ENCODE peak calls at places on chromosomes 2 and 18, in eight cellular contexts. C, F, N, A, H, X, J and M are unnamed samples.

GRCh38 chr2:26846334-26846863 is 1.5 kb upstream of the DPYSL5 start:
- DNase-seq in A (peak; percentile 71), C (peak; percentile 69), X (peak; percentile 31), J (peak; percentile 67), F (peak; percentile 68), H (no peak), N (peak; percentile 58), M (no peak)

GRCh38 chr2:30312916-30313315 is 81.6 kb downstream of the LBH start:
- DNase-seq in H (no peak), F (no peak), C (no peak), J (no peak), N (no peak), A (no peak), X (no peak), M (no peak)

GRCh38 chr2:9430316-9431293 is 7.2 kb downstream of the CPSF3 start:
- DNase-seq in C (peak; percentile 60), X (peak; percentile 39), J (no peak), A (peak; percentile 19), H (no peak), N (peak; percentile 32), F (no peak), M (no peak)

GRCh38 chr2:84373866-84374265 is 85.2 kb downstream of the SUCLG1 start:
- DNase-seq in N (no peak), C (no peak), H (no peak), J (no peak), X (no peak), A (no peak), F (no peak), M (no peak)

GRCh38 chr2:36569267-36569860 is 28.6 kb downstream of the FEZ2 start:
- DNase-seq in H (no peak), J (no peak), A (no peak), N (peak; percentile 81), F (no peak), C (no peak), X (no peak), M (no peak)

GRCh38 chr18:2036136-2036535 is 535.2 kb downstream of the METTL4 start:
- DNase-seq in X (peak; percentile 23), A (no peak), J (no peak), H (no peak), C (no peak), N (no peak), F (no peak), M (no peak)

GRCh38 chr2:60839126-60839813 is 42.1 kb upstream of the REL start:
- DNase-seq in F (no peak), A (no peak), C (no peak), H (no peak), X (no peak), N (no peak), J (no peak), M (no peak)

GRCh38 chr2:155100261-155100660 is 401.8 kb downstream of the KCNJ3 start:
- DNase-seq in X (no peak), F (no peak), A (no peak), H (no peak), N (no peak), C (no peak), J (no peak), M (no peak)

GRCh38 chr2:8315766-8316165 is 366.1 kb upstream of the ID2 start:
- DNase-seq in F (no peak), N (no peak), J (no peak), A (peak; percentile 16), X (peak; percentile 52), C (peak; percentile 44), H (peak; percentile 81), M (no peak)

GRCh38 chr2:37349376-37349775 is 4.9 kb downstream of the QPCT start:
- DNase-seq in F (no peak), A (no peak), N (no peak), X (no peak), J (no peak), C (no peak), H (no peak), M (no peak)

GRCh38 chr2:226116346-226116745 is 683.3 kb downstream of the IRS1 start:
- DNase-seq in H (no peak), A (no peak), N (no peak), X (no peak), C (no peak), F (no peak), J (no peak), M (no peak)

GRCh38 chr2:221133941-221134340 is 438.2 kb downstream of the EPHA4 start:
- DNase-seq in X (no peak), C (no peak), N (no peak), A (no peak), H (no peak), F (no peak), J (no peak), M (no peak)

GRCh38 chr2:57965961-57966360 is 80.6 kb upstream of the VRK2 start:
- DNase-seq in A (no peak), X (no peak), H (no peak), N (no peak), C (no peak), F (no peak), J (no peak), M (no peak)

GRCh38 chr2:127675335-127676261 is at the start of gene LIMS2:
- DNase-seq in F (no peak), H (peak; percentile 73), A (peak; percentile 37), X (no peak), C (peak; percentile 33), J (peak; percentile 30), N (peak; percentile 36), M (no peak)

GRCh38 chr2:222609391-222609790 is 46.5 kb downstream of the FARSB start:
- DNase-seq in C (peak; percentile 3), A (peak; percentile 7), H (no peak), N (no peak), F (no peak), J (no peak), X (peak; percentile 20), M (no peak)

GRCh38 chr18:62899534-62899933 is 184.2 kb downstream of the PHLPP1 start:
- DNase-seq in X (no peak), C (no peak), A (no peak), F (no peak), H (no peak), J (no peak), N (no peak), M (no peak)

GRCh38 chr2:236738030-236738429 is 168.4 kb downstream of the ACKR3 start:
- DNase-seq in X (no peak), N (no peak), A (no peak), H (no peak), C (no peak), J (no peak), F (no peak), M (no peak)

GRCh38 chr2:224729435-224729834 is 13.3 kb upstream of the CCDC195 start:
- DNase-seq in J (no peak), F (no peak), H (no peak), X (no peak), C (no peak), N (no peak), A (no peak), M (no peak)

GRCh38 chr2:224736227-224736626 is 20.1 kb upstream of the CCDC195 start:
- DNase-seq in N (no peak), J (no peak), C (no peak), H (no peak), X (no peak), F (no peak), A (no peak), M (no peak)

DNA sequence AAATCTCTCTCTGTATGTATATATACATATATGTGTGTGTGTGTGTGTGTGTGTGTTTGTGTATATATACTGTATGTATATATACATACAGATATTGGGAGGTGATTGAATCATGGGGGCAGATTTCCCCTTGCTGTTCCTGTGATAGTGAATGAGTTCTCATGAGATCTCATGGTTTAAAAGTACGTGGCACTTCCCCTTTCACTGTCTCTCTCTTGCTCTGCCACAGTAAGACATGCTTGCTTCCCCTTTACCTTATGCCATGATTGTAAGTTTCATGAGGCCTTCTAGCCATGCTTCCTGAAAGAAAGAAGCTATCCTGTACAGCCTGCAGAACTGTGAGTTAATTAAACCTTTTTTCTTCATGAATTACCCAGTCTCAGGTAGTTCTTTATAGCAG is 18.8 kb upstream of the CCDC195 start:
- DNase-seq in N (no peak), A (no peak), J (no peak), H (no peak), C (no peak), F (no peak), X (no peak), M (no peak)
- H3K9me3 ChIP-seq in N (no peaks in the 10 kb centered on the region), A (no peaks in the 10 kb centered on the region), J (peaks cover 7% of the 10 kb centered on the region), H (peaks cover 12% of the 10 kb centered on the region), C (peaks cover 8% of the 10 kb centered on the region), F (peaks cover 4% of the 10 kb centered on the region), X (peaks cover 4% of the 10 kb centered on the region), M (no peaks in the 10 kb centered on the region)

GRCh38 chr2:95220449-95220848 is 13.1 kb downstream of the ZNF892 start:
- DNase-seq in X (no peak), C (no peak), H (no peak), A (no peak), F (no peak), J (no peak), N (no peak), M (no peak)
- H3K9me3 ChIP-seq in X (peaks cover 50% of the 10 kb centered on the region), C (peaks cover 50% of the 10 kb centered on the region), H (peaks cover 55% of the 10 kb centered on the region), A (peaks cover 7% of the 10 kb centered on the region), F (peaks cover 89% of the 10 kb centered on the region), J (peaks cover 67% of the 10 kb centered on the region), N (peaks cover 4% of the 10 kb centered on the region), M (peaks cover 100% of the 10 kb centered on the region)

GRCh38 chr2:82796132-82796531 is 1662.9 kb downstream of the SUCLG1 start:
- DNase-seq in J (no peak), F (no peak), X (peak; percentile 27), C (no peak), A (no peak), N (peak; percentile 62), H (no peak), M (no peak)

GRCh38 chr2:82795446-82795845 is 1663.6 kb downstream of the SUCLG1 start:
- DNase-seq in A (no peak), C (peak; percentile 12), N (peak; percentile 87), J (no peak), F (no peak), H (no peak), X (peak; percentile 66), M (no peak)

GRCh38 chr2:82790277-82791021 is 1668.6 kb downstream of the SUCLG1 start:
- DNase-seq in J (no peak), C (peak; percentile 11), F (no peak), H (no peak), X (peak; percentile 20), A (no peak), N (no peak), M (no peak)

GRCh38 chr2:82789886-82790276 is 1669.2 kb downstream of the SUCLG1 start:
- DNase-seq in H (no peak), F (no peak), C (no peak), A (no peak), X (no peak), N (no peak), J (no peak), M (no peak)

GRCh38 chr2:82792316-82792715 is 1666.8 kb downstream of the SUCLG1 start:
- DNase-seq in A (no peak), F (no peak), C (no peak), X (no peak), N (no peak), H (no peak), J (no peak), M (no peak)
- H3K9me3 ChIP-seq in A (no peaks in the 10 kb centered on the region), F (no peaks in the 10 kb centered on the region), C (no peaks in the 10 kb centered on the region), X (no peaks in the 10 kb centered on the region), N (no peaks in the 10 kb centered on the region), H (no peaks in the 10 kb centered on the region), J (no peaks in the 10 kb centered on the region), M (no peaks in the 10 kb centered on the region)

DNA sequence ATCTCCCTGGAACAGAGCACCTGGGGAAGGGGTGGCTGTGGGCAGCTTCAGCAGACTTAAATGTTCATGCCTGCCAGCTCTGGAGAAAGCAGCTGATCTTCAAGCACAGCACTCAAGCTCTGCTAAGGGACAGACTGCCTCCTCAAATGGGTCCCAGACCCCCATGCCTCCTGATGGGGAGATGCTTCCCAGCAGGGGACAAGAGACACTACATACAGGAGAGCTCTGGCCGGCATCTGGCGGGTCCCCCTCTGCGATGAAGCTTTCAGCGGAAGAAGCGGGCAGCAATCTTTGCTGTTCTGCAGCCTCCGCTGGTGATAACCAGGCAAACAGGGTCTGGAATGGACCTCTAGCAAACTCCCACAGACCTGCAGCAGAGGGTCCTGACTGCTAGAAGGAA is 294.8 kb downstream of the RND3 start:
- DNase-seq in J (no peak), X (no peak), F (no peak), A (no peak), N (no peak), C (no peak), H (no peak), M (no peak)
- H3K9me3 ChIP-seq in J (no peaks in the 10 kb centered on the region), X (no peaks in the 10 kb centered on the region), F (no peaks in the 10 kb centered on the region), A (no peaks in the 10 kb centered on the region), N (no peaks in the 10 kb centered on the region), C (no peaks in the 10 kb centered on the region), H (peaks cover 4% of the 10 kb centered on the region), M (no peaks in the 10 kb centered on the region)